ENCODE peak calls at places on chromosomes 5 and 9, in four cellular contexts. One of them, this sample, is unnamed.

GRCh38 chr5:110681953-110682352 is 44.5 kb downstream of the TMEM232 start:
- DNase-seq in IMR-90: no peak
- DNase-seq in mesenchymal stem cell: no peak
- DNase-seq in H9: no peak
- DNase-seq in this sample: no peak

GRCh38 chr5:12016149-12016740 is 112.0 kb upstream of the CTNND2 start:
- DNase-seq in IMR-90: no peak
- DNase-seq in mesenchymal stem cell: peak
- DNase-seq in H9: peak
- DNase-seq in this sample: peak

GRCh38 chr5:128782446-128782845 is 182.8 kb upstream of the SLC27A6 start:
- DNase-seq in IMR-90: peak
- DNase-seq in mesenchymal stem cell: peak
- DNase-seq in H9: no peak
- DNase-seq in this sample: no peak

GRCh38 chr9:110452227-110452801 is 114.7 kb upstream of the TXNDC8 start:
- DNase-seq in IMR-90: peak
- DNase-seq in mesenchymal stem cell: peak
- DNase-seq in H9: no peak
- DNase-seq in this sample: no peak

GRCh38 chr5:5432020-5432707 is 9.7 kb downstream of the ICE1 start:
- DNase-seq in IMR-90: peak
- DNase-seq in mesenchymal stem cell: peak
- DNase-seq in H9: no peak
- DNase-seq in this sample: no peak

GRCh38 chr5:155699385-155699784 is 627.6 kb upstream of the SGCD start:
- DNase-seq in IMR-90: no peak
- DNase-seq in mesenchymal stem cell: no peak
- DNase-seq in H9: no peak
- DNase-seq in this sample: peak

GRCh38 chr5:67051164-67051563 is 145.4 kb downstream of the CD180 start:
- DNase-seq in IMR-90: no peak
- DNase-seq in mesenchymal stem cell: no peak
- DNase-seq in H9: no peak
- DNase-seq in this sample: no peak

GRCh38 chr5:111385970-111386831 is 126.1 kb downstream of the STARD4 start:
- DNase-seq in IMR-90: no peak
- DNase-seq in mesenchymal stem cell: no peak
- DNase-seq in H9: no peak
- DNase-seq in this sample: peak

GRCh38 chr5:9733456-9733855 is 103.3 kb upstream of the TAS2R1 start:
- DNase-seq in IMR-90: peak
- DNase-seq in mesenchymal stem cell: no peak
- DNase-seq in H9: no peak
- DNase-seq in this sample: no peak

GRCh38 chr9:124477211-124478013 is 27.2 kb downstream of the ADGRD2 start:
- DNase-seq in IMR-90: no peak
- DNase-seq in mesenchymal stem cell: no peak
- DNase-seq in H9: peak
- DNase-seq in this sample: peak

GRCh38 chr9:93891050-93891449 is 64.1 kb downstream of the BARX1 start:
- DNase-seq in IMR-90: no peak
- DNase-seq in mesenchymal stem cell: no peak
- DNase-seq in H9: no peak
- DNase-seq in this sample: no peak

GRCh38 chr9:77422969-77423368 is 225.2 kb downstream of the GNA14 start:
- DNase-seq in IMR-90: no peak
- DNase-seq in mesenchymal stem cell: no peak
- DNase-seq in H9: no peak
- DNase-seq in this sample: no peak

GRCh38 chr5:65113766-65114165 is 345.0 kb downstream of the CWC27 start:
- DNase-seq in IMR-90: peak
- DNase-seq in mesenchymal stem cell: no peak
- DNase-seq in H9: no peak
- DNase-seq in this sample: no peak

GRCh38 chr5:131633830-131634229 is 1.2 kb downstream of the RAPGEF6 start:
- DNase-seq in IMR-90: no peak
- DNase-seq in mesenchymal stem cell: no peak
- DNase-seq in H9: no peak
- DNase-seq in this sample: no peak

GRCh38 chr5:131637694-131638093 is 2.7 kb upstream of the RAPGEF6 start:
- DNase-seq in IMR-90: no peak
- DNase-seq in mesenchymal stem cell: no peak
- DNase-seq in H9: no peak
- DNase-seq in this sample: no peak

GRCh38 chr5:131635755-131636479 is 888 bp upstream of the RAPGEF6 start:
- DNase-seq in IMR-90: no peak
- DNase-seq in mesenchymal stem cell: no peak
- DNase-seq in H9: no peak
- DNase-seq in this sample: no peak

GRCh38 chr5:131634996-131635754 is at the start of gene RAPGEF6:
- DNase-seq in IMR-90: peak
- DNase-seq in mesenchymal stem cell: peak
- DNase-seq in H9: peak
- DNase-seq in this sample: peak

DNA sequence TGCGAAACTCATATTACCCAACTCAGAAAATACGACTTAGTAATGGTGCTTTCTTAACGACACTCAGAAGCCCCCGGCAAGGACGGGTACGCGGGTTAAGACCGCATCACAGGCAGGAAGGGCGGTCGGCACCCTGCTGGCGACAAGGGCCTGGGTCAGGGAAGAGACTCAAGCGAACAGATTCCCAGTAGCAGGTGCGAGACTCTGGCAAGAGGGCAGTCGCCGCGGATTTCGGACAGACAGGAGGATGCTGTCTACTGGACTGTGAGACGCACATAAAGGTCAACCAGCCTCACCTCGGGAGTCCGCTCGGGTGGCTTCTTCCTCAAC is 398 bp downstream of the RAPGEF6 start:
- DNase-seq in IMR-90: peak
- DNase-seq in mesenchymal stem cell: peak
- DNase-seq in H9: peak
- DNase-seq in this sample: peak
- H3K23ac ChIP-seq in IMR-90: peak
- H3K23ac ChIP-seq in mesenchymal stem cell: no peak
- H3K23ac ChIP-seq in H9: no peak
- H3K23ac ChIP-seq in this sample: peak

GRCh38 chr5:42874621-42875198 is 63.0 kb upstream of the SELENOP start:
- DNase-seq in IMR-90: no peak
- DNase-seq in mesenchymal stem cell: no peak
- DNase-seq in H9: no peak
- DNase-seq in this sample: no peak
- H3K27ac ChIP-seq in IMR-90: no peak
- H3K27ac ChIP-seq in mesenchymal stem cell: no peak
- H3K27ac ChIP-seq in H9: no peak
- H3K27ac ChIP-seq in this sample: no peak

GRCh38 chr5:151585970-151586369 is 5.2 kb downstream of the FAT2 start:
- DNase-seq in IMR-90: no peak
- DNase-seq in mesenchymal stem cell: no peak
- DNase-seq in H9: no peak
- DNase-seq in this sample: no peak
- H3K23ac ChIP-seq in IMR-90: no peak
- H3K23ac ChIP-seq in mesenchymal stem cell: no peak
- H3K23ac ChIP-seq in H9: no peak
- H3K23ac ChIP-seq in this sample: no peak

GRCh38 chr9:92615790-92616189 is 54.1 kb downstream of the IPPK start:
- DNase-seq in IMR-90: no peak
- DNase-seq in mesenchymal stem cell: no peak
- DNase-seq in H9: peak
- DNase-seq in this sample: no peak
- H3K27ac ChIP-seq in IMR-90: no peak
- H3K27ac ChIP-seq in mesenchymal stem cell: no peak
- H3K27ac ChIP-seq in H9: no peak
- H3K27ac ChIP-seq in this sample: no peak

This sample was measured in mesendoderm.